ENCODE peak calls at places on chromosome 1, in ten cellular contexts. G, B, Z, O, W, X, P, D, K and N are unnamed samples.
A peak's percentile ranks its signal among the peaks of the same experiment; 100 is the strongest.

GRCh38 chr1:158357441-158357840 is 3.7 kb downstream of the CD1E start:
- DNase-seq in G (no peak), X (no peak), P (no peak), D (no peak), W (no peak), B (no peak), O (no peak), Z (no peak), K (no peak), N (no peak)

GRCh38 chr1:61083014-61083798 is 845 bp downstream of the NFIA start:
- DNase-seq in Z (no peak), X (no peak), W (peak; percentile 32), O (peak; percentile 18), K (no peak), G (peak; percentile 34), B (no peak), D (peak; percentile 26), P (no peak), N (peak; percentile 27)

GRCh38 chr1:62185677-62186076 is 9.0 kb upstream of the L1TD1 start:
- DNase-seq in Z (no peak), O (no peak), P (no peak), X (no peak), B (no peak), K (no peak), G (no peak), W (no peak), D (no peak), N (no peak)

GRCh38 chr1:8943516-8943896 is 2.2 kb upstream of the CA6 start:
- DNase-seq in P (no peak), G (no peak), O (no peak), D (no peak), Z (no peak), B (no peak), K (no peak), X (no peak), W (no peak), N (no peak)

GRCh38 chr1:107229711-107230110 is 88.9 kb downstream of the NTNG1 start:
- DNase-seq in P (no peak), B (no peak), X (no peak), Z (no peak), W (no peak), D (no peak), O (no peak), G (no peak), K (no peak), N (no peak)

GRCh38 chr1:174689524-174689923 is 241.8 kb downstream of the GPR52 start:
- DNase-seq in K (no peak), B (no peak), P (no peak), Z (no peak), W (no peak), D (no peak), O (no peak), G (no peak), X (no peak), N (no peak)

GRCh38 chr1:31101147-31101502 is 35.6 kb upstream of the PUM1 start:
- DNase-seq in X (no peak), K (peak; percentile 62), D (no peak), G (no peak), B (peak; percentile 38), O (no peak), W (peak; percentile 70), P (no peak), Z (no peak), N (no peak)

GRCh38 chr1:110726755-110727154 is 52.0 kb upstream of the KCNA3 start:
- DNase-seq in G (peak; percentile 12), Z (no peak), O (peak; percentile 66), D (no peak), P (no peak), B (no peak), K (no peak), X (no peak), W (no peak), N (no peak)

GRCh38 chr1:225637651-225638199 is 15.2 kb downstream of the ENAH start:
- DNase-seq in B (no peak), G (no peak), W (no peak), K (no peak), P (no peak), O (no peak), X (no peak), Z (no peak), D (no peak), N (no peak)